ENCODE peak calls at places on chromosomes 13 and 19, in ten cellular contexts. L, H, F, A, S, V, I, Z, X and D are unnamed samples.

GRCh38 chr13:98778749-98779148 is 26.3 kb upstream of the SLC15A1 start:
- DNase-seq in L (no peak), H (no peak), F (no peak), A (no peak), S (no peak), V (no peak), I (no peak), Z (no peak), X (no peak), D (peak; percentile 72)

GRCh38 chr13:23506821-23507210 is 63.4 kb upstream of the TNFRSF19 start:
- DNase-seq in L (no peak), H (no peak), F (no peak), A (no peak), S (no peak), V (no peak), I (no peak), Z (no peak), X (no peak), D (peak; percentile 92)

GRCh38 chr19:45125975-45126493 is 33.1 kb downstream of the PPP1R37 start:
- DNase-seq in L (peak; percentile 76), H (peak; percentile 84), F (peak; percentile 30), A (peak; percentile 61), S (peak; percentile 76), V (peak; percentile 31), I (peak; percentile 48), Z (peak; percentile 52), X (peak; percentile 37), D (peak; percentile 48)

GRCh38 chr13:26867451-26868067 is 107.0 kb upstream of the GPR12 start:
- DNase-seq in L (no peak), H (peak; percentile 19), F (no peak), A (no peak), S (peak; percentile 2), V (no peak), I (no peak), Z (no peak), X (peak; percentile 53), D (peak; percentile 22)

GRCh38 chr19:33333615-33334014 is 31.3 kb upstream of the CEBPA start:
- DNase-seq in L (no peak), H (no peak), F (no peak), A (no peak), S (no peak), V (no peak), I (no peak), Z (no peak), X (no peak), D (no peak)

GRCh38 chr19:4456843-4457653 is 546 bp downstream of the UBXN6 start:
- DNase-seq in L (no peak), H (peak; percentile 47), F (no peak), A (no peak), S (no peak), V (peak; percentile 51), I (peak; percentile 51), Z (peak; percentile 48), X (peak; percentile 73), D (peak; percentile 22)

GRCh38 chr13:65889368-65889767 is 1340.8 kb downstream of the PCDH9 start:
- DNase-seq in L (no peak), H (no peak), F (no peak), A (no peak), S (no peak), V (no peak), I (no peak), Z (no peak), X (no peak), D (no peak)

GRCh38 chr13:48074006-48074405 is 20.9 kb downstream of the MED4 start:
- DNase-seq in L (no peak), H (no peak), F (no peak), A (no peak), S (no peak), V (no peak), I (no peak), Z (no peak), X (no peak), D (no peak)

GRCh38 chr19:16970821-16971220 is 55.8 kb downstream of the CPAMD8 start:
- DNase-seq in L (no peak), H (no peak), F (no peak), A (no peak), S (no peak), V (no peak), I (no peak), Z (no peak), X (no peak), D (no peak)

GRCh38 chr13:75101997-75102720 is 379.8 kb downstream of the TBC1D4 start:
- DNase-seq in L (no peak), H (no peak), F (no peak), A (no peak), S (no peak), V (no peak), I (no peak), Z (no peak), X (no peak), D (no peak)

DNA sequence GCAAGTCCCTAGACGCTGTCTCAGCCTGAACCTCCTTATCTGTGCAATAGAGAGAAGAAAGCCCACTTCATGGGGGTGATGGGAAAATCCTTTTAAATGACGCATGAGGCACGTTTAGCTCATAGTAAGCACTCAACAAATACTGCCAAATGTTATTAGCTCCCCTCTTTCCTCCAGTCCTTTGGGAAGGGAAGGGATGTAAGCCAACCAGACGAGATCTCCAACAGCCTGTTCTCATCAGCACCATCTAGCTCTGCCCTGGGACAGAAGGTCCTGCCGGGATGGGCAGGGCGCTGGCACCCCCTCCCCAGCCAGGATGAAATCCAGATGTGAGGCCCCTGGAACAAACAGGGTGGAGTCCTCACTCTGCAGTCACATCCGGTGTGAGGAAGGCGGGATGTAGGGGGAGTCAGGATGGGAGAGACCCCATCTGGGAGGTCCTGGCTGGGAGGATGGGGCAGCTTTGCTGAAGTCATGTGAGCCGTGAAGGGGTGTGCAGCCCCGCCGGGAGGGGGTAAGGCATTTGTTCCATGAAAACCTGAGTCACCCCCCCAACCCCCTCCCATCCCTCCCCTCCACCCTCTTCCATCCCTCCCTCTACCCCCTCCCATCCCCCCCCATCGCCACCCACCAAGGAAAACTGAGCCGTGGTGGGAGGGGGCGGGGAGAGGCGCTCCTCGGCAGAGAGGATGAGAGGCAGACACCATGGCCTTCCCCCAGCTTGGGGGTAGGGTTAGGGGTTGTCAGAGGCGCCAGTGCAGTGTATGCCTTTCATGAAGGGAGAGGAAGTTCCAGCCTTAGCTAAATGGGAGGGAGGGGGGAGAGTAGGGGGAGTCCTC is 4.5 kb downstream of the S1PR2 start:
- DNase-seq in L (no peak), H (peak; percentile 58), F (peak; percentile 54), A (peak; percentile 38), S (no peak), V (peak; percentile 83), I (peak; percentile 79), Z (no peak), X (no peak), D (peak; percentile 55)
- H3K27ac ChIP-seq in L (no peak overlapping the region), H (peak overlapping the region; percentile 70), F (peak overlapping the region; percentile 62), A (peak overlapping the region; percentile 96), S (no peak overlapping the region), V (peak overlapping the region; percentile 95), I (peak overlapping the region; percentile 75), Z (no peak overlapping the region), X (no peak overlapping the region), D (no peak overlapping the region)

GRCh38 chr13:112826565-112826964 is 136.7 kb downstream of the ATP11A start:
- DNase-seq in L (no peak), H (no peak), F (no peak), A (no peak), S (no peak), V (no peak), I (no peak), Z (no peak), X (no peak), D (no peak)
- TF ChIP-seq CTCF in L (no peak), H (no peak), F (no peak), A (no peak), S (no peak), V (no peak), I (no peak), Z (no peak), X (no peak), D (no peak)

DNA sequence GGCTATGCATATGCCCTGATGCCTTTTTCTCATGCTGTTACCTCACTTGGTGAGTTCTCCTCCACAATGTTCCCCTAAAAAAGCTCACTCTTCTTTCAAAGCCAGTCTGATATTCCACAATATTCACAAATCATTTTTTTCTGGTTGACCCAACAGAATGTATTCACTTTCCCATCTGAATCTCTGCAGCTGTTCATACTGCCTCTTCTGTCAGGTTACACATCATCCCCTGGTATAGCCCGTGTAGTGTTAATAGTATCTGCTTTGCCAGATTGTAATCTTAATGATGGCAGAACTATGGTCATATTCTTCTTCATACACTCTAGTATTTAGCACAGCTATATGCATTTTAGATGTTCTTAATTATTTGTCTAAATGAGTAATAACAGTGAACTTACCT is 544.3 kb downstream of the EFNB2 start:
- DNase-seq in L (no peak), H (no peak), F (no peak), A (no peak), S (no peak), V (no peak), I (no peak), Z (no peak), X (no peak), D (no peak)
- H3K27ac ChIP-seq in L (no peak overlapping the region), H (no peak overlapping the region), F (no peak overlapping the region), A (no peak overlapping the region), S (no peak overlapping the region), V (no peak overlapping the region), I (no peak overlapping the region), Z (no peak overlapping the region), X (no peak overlapping the region), D (peak overlapping the region; percentile 41)

GRCh38 chr13:51729853-51730553 is 74.0 kb downstream of the DHRS12 start:
- DNase-seq in L (no peak), H (no peak), F (no peak), A (no peak), S (peak; percentile 21), V (no peak), I (no peak), Z (no peak), X (peak; percentile 58), D (peak; percentile 92)

GRCh38 chr13:51734786-51735185 is 69.2 kb downstream of the DHRS12 start:
- DNase-seq in L (no peak), H (no peak), F (no peak), A (no peak), S (no peak), V (no peak), I (no peak), Z (no peak), X (no peak), D (no peak)

GRCh38 chr13:51731759-51732158 is 72.2 kb downstream of the DHRS12 start:
- DNase-seq in L (no peak), H (no peak), F (no peak), A (no peak), S (peak; percentile 16), V (no peak), I (no peak), Z (no peak), X (no peak), D (no peak)

GRCh38 chr13:51730927-51731326 is 73.0 kb downstream of the DHRS12 start:
- DNase-seq in L (no peak), H (no peak), F (no peak), A (no peak), S (no peak), V (no peak), I (no peak), Z (no peak), X (no peak), D (no peak)

DNA sequence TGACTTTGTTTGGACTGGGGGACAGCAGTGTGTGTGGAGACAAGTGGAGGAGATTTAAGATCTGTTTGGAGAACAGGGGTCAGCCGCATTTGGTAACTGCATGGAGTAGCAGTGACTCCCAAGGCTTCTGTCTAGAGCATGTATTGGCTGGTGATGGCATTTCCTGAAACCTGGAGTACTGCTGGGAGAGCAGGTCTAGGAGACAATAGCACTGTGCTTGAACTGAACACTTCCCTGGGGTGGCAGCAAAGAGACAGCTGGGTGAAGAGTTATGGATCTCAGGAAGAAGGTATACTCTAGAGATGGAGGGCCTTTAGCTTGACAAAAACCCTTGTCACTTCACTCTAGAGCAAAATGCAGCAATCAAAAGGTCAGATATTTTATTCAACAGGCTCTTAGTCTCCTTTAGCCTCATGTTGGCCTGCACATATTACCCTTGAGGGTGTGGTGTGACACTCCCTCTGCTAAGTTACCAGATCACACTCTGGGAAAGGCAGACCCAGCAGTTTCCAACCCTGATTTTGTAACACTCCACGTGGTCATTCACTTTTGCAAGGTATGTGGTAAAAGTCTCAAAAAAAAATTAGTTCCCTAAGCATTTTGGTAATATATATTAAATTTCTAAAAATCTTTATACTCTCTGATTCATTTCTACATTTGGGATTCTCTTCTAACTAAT is 70.2 kb downstream of the DHRS12 start:
- DNase-seq in L (peak; percentile 80), H (no peak), F (no peak), A (no peak), S (no peak), V (no peak), I (no peak), Z (no peak), X (peak; percentile 19), D (no peak)
- TF ChIP-seq CTCF in L (no peak), H (no peak), F (no peak), A (no peak), S (no peak), V (no peak), I (no peak), Z (no peak), X (no peak), D (peak; percentile 29)